ENCODE peak calls at places on chromosome 9, in seven cellular contexts. Q is SK-N-SH, D is HepG2, K is HCT116, B is K562, G is GM12878, C is H1. T is an unnamed sample.

GRCh38 chr9:137727716-137728115 is 108.9 kb downstream of the EHMT1 start:
- DNase-seq in B (no peak), C (no peak), D (no peak), Q (no peak), G (no peak), K (no peak), T (no peak)

GRCh38 chr9:97889941-97890557 is 32.3 kb downstream of the TRMO start:
- DNase-seq in K (no peak), G (no peak), D (no peak), Q (peak), C (peak), B (peak), T (peak)

GRCh38 chr9:37371565-37372464 is 50.7 kb upstream of the GRHPR start:
- DNase-seq in D (no peak), G (peak), Q (no peak), B (no peak), K (no peak), C (no peak), T (no peak)

GRCh38 chr9:37100317-37100716 is 20.1 kb upstream of the ZCCHC7 start:
- DNase-seq in K (no peak), D (no peak), G (no peak), C (no peak), Q (no peak), B (no peak), T (no peak)

GRCh38 chr9:83294816-83295215 is 231.9 kb upstream of the RASEF start:
- DNase-seq in Q (no peak), G (no peak), K (no peak), D (no peak), B (no peak), C (no peak), T (no peak)

GRCh38 chr9:130770093-130770492 is 65.0 kb upstream of the ABL1 start:
- DNase-seq in Q (no peak), K (no peak), B (no peak), C (no peak), D (no peak), G (no peak), T (no peak)

GRCh38 chr9:133339641-133340040 is 3.7 kb upstream of the SURF6 start:
- DNase-seq in Q (no peak), D (no peak), G (no peak), C (no peak), K (no peak), B (no peak), T (no peak)

GRCh38 chr9:83445703-83446102 is 92.5 kb downstream of the FRMD3 start:
- DNase-seq in D (no peak), C (no peak), B (no peak), Q (no peak), K (no peak), G (no peak), T (no peak)

GRCh38 chr9:98935064-98935463 is 8.6 kb upstream of the COL15A1 start:
- DNase-seq in C (no peak), G (no peak), D (no peak), Q (no peak), K (no peak), B (peak), T (no peak)

GRCh38 chr9:14031761-14032279 is 282.1 kb downstream of the NFIB start:
- DNase-seq in D (no peak), G (no peak), C (no peak), Q (no peak), K (no peak), B (no peak), T (no peak)

GRCh38 chr9:110750272-110750671 is 81.7 kb downstream of the MUSK start:
- DNase-seq in K (no peak), C (no peak), G (no peak), B (no peak), D (no peak), Q (no peak), T (no peak)

GRCh38 chr9:82466616-82467251 is 478.2 kb downstream of the SPATA31D1 start:
- DNase-seq in D (peak), K (no peak), B (no peak), Q (no peak), G (no peak), C (peak), T (no peak)

GRCh38 chr9:123320814-123321213 is 35.2 kb upstream of the CRB2 start:
- DNase-seq in G (no peak), Q (no peak), D (no peak), K (no peak), B (no peak), C (no peak), T (no peak)

GRCh38 chr9:347667-348292 is 133.1 kb downstream of the DOCK8 start:
- DNase-seq in B (peak), C (no peak), Q (peak), D (peak), K (peak), G (no peak), T (peak)

GRCh38 chr9:106110483-106110882 is 416.1 kb downstream of the TMEM38B start:
- DNase-seq in G (no peak), B (no peak), D (no peak), Q (no peak), C (no peak), K (no peak), T (no peak)

GRCh38 chr9:21965401-21965951 is 28.7 kb downstream of the CDKN2A start:
- DNase-seq in B (no peak), D (peak), Q (peak), K (no peak), C (peak), G (no peak), T (no peak)

GRCh38 chr9:123300554-123300953 is 32.2 kb upstream of the STRBP start:
- DNase-seq in B (peak), C (no peak), D (no peak), G (no peak), K (no peak), Q (no peak), T (no peak)

GRCh38 chr9:26856413-26857032 is 36.1 kb downstream of the CAAP1 start:
- DNase-seq in C (no peak), Q (peak), B (peak), K (peak), G (peak), D (peak), T (peak)

GRCh38 chr9:131887680-131888079 is 147.8 kb upstream of the RAPGEF1 start:
- DNase-seq in C (no peak), Q (no peak), K (no peak), D (no peak), G (no peak), B (no peak), T (no peak)

GRCh38 chr9:130215341-130216119 is 43.3 kb downstream of the NCS1 start:
- DNase-seq in D (no peak), Q (no peak), K (no peak), G (no peak), B (no peak), C (no peak), T (no peak)

GRCh38 chr9:133250741-133251170 is 24.2 kb downstream of the ABO start:
- DNase-seq in Q (no peak), K (no peak), G (no peak), C (peak), B (no peak), D (no peak), T (peak)

GRCh38 chr9:83920469-83920941 is 727 bp downstream of the KIF27 start:
- DNase-seq in B (no peak), Q (peak), D (peak), K (no peak), C (no peak), G (peak), T (no peak)

GRCh38 chr9:134492281-134492691 is 149.3 kb upstream of the COL5A1 start:
- DNase-seq in Q (peak), K (no peak), D (no peak), B (no peak), G (no peak), C (no peak), T (no peak)

GRCh38 chr9:2764371-2764770 is 47.1 kb downstream of the KCNV2 start:
- DNase-seq in C (no peak), Q (no peak), D (no peak), G (peak), B (no peak), K (no peak), T (no peak)

GRCh38 chr9:126531591-126531990 is 82.1 kb upstream of the LMX1B start:
- DNase-seq in G (no peak), B (no peak), Q (no peak), C (no peak), K (no peak), D (no peak), T (no peak)

GRCh38 chr9:77291714-77292113 is 114.4 kb downstream of the VPS13A start:
- DNase-seq in K (peak), G (no peak), D (peak), C (no peak), Q (peak), B (peak), T (peak)

GRCh38 chr9:94639045-94639995 is at the start of gene FBP1:
- DNase-seq in D (no peak), G (no peak), C (peak), Q (no peak), B (no peak), K (no peak), T (peak)

GRCh38 chr9:98074119-98074990 is 17.8 kb downstream of the NANS start:
- DNase-seq in K (no peak), G (no peak), D (peak), B (peak), C (peak), Q (peak), T (no peak)

GRCh38 chr9:69801994-69802393 is 18.6 kb upstream of the CFAP95 start:
- DNase-seq in Q (no peak), B (no peak), D (peak), G (no peak), C (no peak), K (no peak), T (no peak)

GRCh38 chr9:126373241-126373640 is 46.6 kb downstream of the MVB12B start:
- DNase-seq in K (no peak), B (no peak), Q (no peak), C (no peak), D (peak), G (no peak), T (no peak)

GRCh38 chr9:88236531-88237453 is 98.5 kb upstream of the SPATA31C2 start:
- DNase-seq in D (no peak), K (no peak), B (no peak), G (no peak), Q (no peak), C (no peak), T (peak)

GRCh38 chr9:14670718-14671117 is 22.5 kb downstream of the ZDHHC21 start:
- DNase-seq in B (no peak), K (no peak), C (no peak), G (no peak), D (no peak), Q (no peak), T (no peak)

GRCh38 chr9:130299785-130300615 is 34.4 kb downstream of the HMCN2 start:
- DNase-seq in Q (no peak), K (no peak), B (no peak), D (no peak), C (no peak), G (no peak), T (no peak)

GRCh38 chr9:111891910-111892499 is 4.6 kb upstream of the UGCG start:
- DNase-seq in B (peak), D (peak), C (no peak), K (peak), Q (no peak), G (no peak), T (no peak)
- TF ChIP-seq JUND in B (no peak), D (no peak), C (no peak), K (peak), Q (no peak), G (no peak), T (no peak)

DNA sequence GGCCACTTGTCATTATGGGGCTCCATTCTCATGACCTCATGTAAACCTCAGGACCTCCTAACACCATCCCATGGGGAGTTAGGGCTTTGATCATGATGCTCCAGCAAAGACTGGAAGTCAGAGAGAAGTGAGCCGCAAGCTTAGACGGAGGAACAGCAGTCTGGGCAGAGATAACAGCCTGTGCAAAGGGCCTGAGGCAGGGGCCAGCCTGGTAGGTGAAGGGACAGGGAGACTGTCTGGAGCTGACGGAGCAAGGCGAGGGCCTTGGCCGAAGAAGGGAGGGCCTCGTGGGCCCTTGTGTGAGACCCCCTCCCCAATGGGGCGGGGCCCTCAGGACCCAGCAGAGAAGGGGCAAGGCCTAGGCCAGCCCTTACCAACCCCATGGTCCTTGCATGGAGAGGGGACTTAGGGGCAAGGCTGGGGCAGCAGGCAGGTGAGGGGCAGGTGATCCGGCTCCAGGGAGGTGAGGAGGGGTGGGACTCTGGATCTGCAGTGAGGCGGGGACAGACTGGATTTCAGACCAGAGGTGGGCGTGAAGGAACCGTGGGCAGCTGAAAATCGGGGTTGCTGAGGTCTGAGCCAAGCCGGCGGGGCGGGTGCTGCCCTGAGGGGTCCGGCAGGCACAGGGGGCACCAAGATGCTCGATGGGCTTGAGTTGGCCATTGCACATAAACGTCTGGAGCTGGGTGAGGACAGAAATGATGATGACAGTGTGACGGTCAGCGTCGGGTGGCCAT is 17.4 kb downstream of the GPSM1 start:
- DNase-seq in D (no peak), B (no peak), C (no peak), G (no peak), K (no peak), Q (no peak), T (no peak)
- TF ChIP-seq JUND in D (no peak), B (no peak), C (no peak), G (no peak), K (no peak), Q (no peak), T (no peak)

GRCh38 chr9:76221423-76221822 is 172.8 kb downstream of the RFK start:
- DNase-seq in G (no peak), D (no peak), Q (no peak), K (no peak), C (no peak), B (no peak), T (no peak)

GRCh38 chr9:76216161-76216649 is 178.0 kb downstream of the RFK start:
- DNase-seq in Q (no peak), D (no peak), K (peak), G (no peak), C (no peak), B (no peak), T (no peak)

GRCh38 chr9:76219555-76220151 is 174.6 kb downstream of the RFK start:
- DNase-seq in Q (peak), B (no peak), K (no peak), G (no peak), C (no peak), D (no peak), T (no peak)

GRCh38 chr9:76218151-76218867 is 175.9 kb downstream of the RFK start:
- DNase-seq in B (no peak), Q (no peak), D (no peak), C (no peak), K (no peak), G (no peak), T (no peak)

DNA sequence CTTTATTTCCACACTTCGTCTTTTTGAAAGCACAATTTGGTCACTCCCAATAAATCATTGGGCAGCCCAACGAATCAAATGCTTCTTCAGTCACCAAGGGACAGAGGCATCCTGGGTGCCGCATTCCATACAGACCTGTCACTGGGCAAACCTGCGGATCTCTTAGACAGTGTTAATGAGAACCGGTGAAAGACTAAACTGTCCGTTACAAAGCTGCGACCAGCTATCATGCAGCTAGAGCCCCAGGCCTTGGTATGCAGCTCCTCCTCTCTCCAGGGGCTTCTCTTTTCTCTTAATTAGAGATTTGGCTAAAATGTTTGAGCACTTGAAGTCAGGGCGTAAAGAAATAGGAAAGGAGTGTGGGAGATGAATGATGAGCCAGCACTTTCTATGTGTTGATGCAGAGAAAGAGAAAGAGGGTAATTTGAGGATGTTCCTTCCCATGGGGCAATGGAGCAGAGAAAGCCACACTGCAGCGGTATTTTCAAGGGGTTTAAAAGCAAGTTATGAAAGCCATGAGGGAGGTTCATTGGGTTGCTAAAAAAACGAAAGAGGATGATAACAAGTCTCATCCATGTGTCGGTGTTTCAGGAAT is 175.3 kb downstream of the RFK start:
- DNase-seq in Q (no peak), D (no peak), B (no peak), G (no peak), C (no peak), K (no peak), T (no peak)
- TF ChIP-seq JUND in Q (no peak), D (no peak), B (no peak), G (no peak), C (no peak), K (no peak), T (no peak)

DNA sequence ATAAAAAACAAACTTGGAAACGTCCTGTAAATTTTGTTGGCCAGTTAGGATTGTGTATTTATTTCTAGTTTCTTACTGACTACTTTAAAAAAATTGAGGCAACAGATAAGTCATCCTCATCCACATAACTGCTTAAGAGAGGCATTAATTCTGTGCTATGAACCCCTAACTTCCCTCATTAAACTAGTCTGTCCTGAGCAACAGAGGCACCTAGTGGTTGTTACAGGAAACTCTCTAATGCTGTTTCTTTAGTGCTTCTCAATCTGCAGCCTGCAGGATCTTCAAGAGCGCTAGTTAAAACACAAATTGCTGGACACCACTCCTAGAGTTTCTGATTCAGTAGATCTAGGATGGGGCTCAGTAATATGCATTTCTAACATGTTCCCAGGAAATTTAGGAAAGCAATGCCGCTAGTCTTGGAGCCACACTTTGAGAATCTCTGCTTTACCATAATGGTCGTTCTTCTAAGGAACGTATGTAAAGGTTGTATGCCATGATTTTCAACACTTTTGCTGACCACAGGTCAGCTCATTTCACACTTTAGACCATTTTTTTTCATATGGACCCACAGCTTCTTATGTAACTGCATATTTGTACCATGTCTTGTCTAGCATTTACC is 410.1 kb upstream of the SMARCA2 start:
- DNase-seq in K (no peak), B (no peak), G (peak), D (peak), Q (peak), C (no peak), T (peak)
- TF ChIP-seq JUND in K (no peak), B (no peak), G (no peak), D (no peak), Q (no peak), C (no peak), T (no peak)

GRCh38 chr9:116585204-116585603 is 101.9 kb upstream of the TRIM32 start:
- DNase-seq in B (no peak), D (no peak), G (no peak), Q (no peak), K (no peak), C (no peak), T (no peak)

GRCh38 chr9:116585896-116586295 is 101.2 kb upstream of the TRIM32 start:
- DNase-seq in C (no peak), B (no peak), G (no peak), K (no peak), D (no peak), Q (no peak), T (no peak)

GRCh38 chr9:116592926-116593325 is 94.2 kb upstream of the TRIM32 start:
- DNase-seq in G (no peak), D (no peak), K (no peak), B (no peak), C (no peak), Q (no peak), T (no peak)

GRCh38 chr9:116587919-116588318 is 99.2 kb upstream of the TRIM32 start:
- DNase-seq in Q (no peak), C (no peak), D (no peak), B (no peak), K (no peak), G (no peak), T (no peak)

GRCh38 chr9:116589392-116590354 is 97.4 kb upstream of the TRIM32 start:
- DNase-seq in D (peak), G (no peak), K (peak), C (peak), Q (peak), B (peak), T (no peak)
- TF ChIP-seq JUND in D (no peak), G (no peak), K (no peak), C (no peak), Q (no peak), B (peak), T (no peak)

DNA sequence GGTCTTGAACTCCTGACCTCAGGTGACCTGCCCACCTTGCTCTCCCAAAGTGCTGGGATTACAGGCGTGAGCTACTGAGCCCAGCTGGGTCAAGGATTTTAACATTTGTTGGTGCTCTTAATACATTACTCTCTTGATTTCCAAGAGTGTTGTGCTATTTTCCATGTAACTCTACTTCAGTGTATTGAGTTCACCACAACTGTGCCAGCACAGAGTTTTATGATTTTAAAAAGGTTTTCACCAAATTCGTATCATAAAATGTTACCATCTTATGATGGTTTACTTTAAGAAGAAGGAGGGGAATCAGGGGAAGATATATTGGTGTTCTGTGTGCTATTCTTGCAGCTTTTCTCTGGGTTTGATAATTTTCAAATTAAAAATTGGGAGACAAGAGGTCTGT is 6.6 kb upstream of the ADGRD2 start:
- DNase-seq in C (no peak), D (no peak), Q (no peak), K (no peak), G (no peak), B (no peak), T (no peak)
- TF ChIP-seq JUND in C (no peak), D (no peak), Q (no peak), K (no peak), G (no peak), B (no peak), T (no peak)

GRCh38 chr9:95831810-95832209 is 43.7 kb upstream of the ERCC6L2 start:
- DNase-seq in K (no peak), C (no peak), D (no peak), B (no peak), Q (no peak), G (no peak), T (no peak)
- TF ChIP-seq JUND in K (no peak), C (no peak), D (no peak), B (no peak), Q (no peak), G (no peak), T (no peak)

T was measured in T47D.